ENCODE peak calls at places on chromosomes 1 and 21, in four cellular contexts. V, E, S and K are unnamed samples.

GRCh38 chr21:32330784-32331311 is 32.2 kb downstream of the MRAP start:
- DNase-seq in E (no peak), S (no peak), V (no peak), K (no peak)

GRCh38 chr1:229938571-229938970 is 128.5 kb upstream of the GALNT2 start:
- DNase-seq in E (no peak), V (no peak), S (no peak), K (no peak)

GRCh38 chr1:171251741-171252300 is 3.5 kb downstream of the FMO1 start:
- DNase-seq in V (no peak), S (no peak), E (no peak), K (peak; percentile 73)

GRCh38 chr1:82597620-82598019 is 796.9 kb downstream of the ADGRL2 start:
- DNase-seq in S (no peak), V (no peak), E (no peak), K (no peak)

GRCh38 chr1:180907313-180908055 is 5.2 kb upstream of the KIAA1614 start:
- DNase-seq in S (no peak), E (no peak), V (no peak), K (peak; percentile 3)

GRCh38 chr1:117757668-117758067 is 151.8 kb downstream of the TENT5C start:
- DNase-seq in V (no peak), E (no peak), S (no peak), K (no peak)

GRCh38 chr1:43597028-43597427 is 52.9 kb upstream of the KDM4A start:
- DNase-seq in S (no peak), V (no peak), E (no peak), K (no peak)

GRCh38 chr1:167599839-167600581 is 30.0 kb upstream of the RCSD1 start:
- DNase-seq in V (peak; percentile 56), E (peak; percentile 59), S (peak; percentile 47), K (no peak)

GRCh38 chr1:182603646-182604127 is 502 bp downstream of the RGS16 start:
- DNase-seq in S (no peak), E (no peak), V (peak; percentile 49), K (no peak)

GRCh38 chr1:234839663-234840062 is 229.7 kb upstream of the IRF2BP2 start:
- DNase-seq in S (no peak), V (no peak), E (no peak), K (no peak)

GRCh38 chr1:31714442-31715096 is 10.8 kb upstream of the COL16A1 start:
- DNase-seq in V (no peak), S (peak; percentile 57), E (peak; percentile 93), K (no peak)

GRCh38 chr1:31709060-31709459 is 5.2 kb upstream of the COL16A1 start:
- DNase-seq in V (no peak), E (no peak), S (no peak), K (no peak)

GRCh38 chr1:31712625-31713024 is 8.8 kb upstream of the COL16A1 start:
- DNase-seq in S (no peak), V (no peak), E (no peak), K (no peak)

GRCh38 chr1:31715097-31715872 is 11.5 kb upstream of the COL16A1 start:
- DNase-seq in E (peak; percentile 98), S (peak; percentile 87), V (peak; percentile 82), K (peak; percentile 82)

GRCh38 chr1:31712041-31712440 is 8.2 kb upstream of the COL16A1 start:
- DNase-seq in S (no peak), V (no peak), E (no peak), K (no peak)
- H3K4me1 ChIP-seq in S (peaks cover 8% of the 10 kb centered on the region), V (peaks cover 36% of the 10 kb centered on the region), E (peaks cover 16% of the 10 kb centered on the region), K (no peaks in the 10 kb centered on the region)

DNA sequence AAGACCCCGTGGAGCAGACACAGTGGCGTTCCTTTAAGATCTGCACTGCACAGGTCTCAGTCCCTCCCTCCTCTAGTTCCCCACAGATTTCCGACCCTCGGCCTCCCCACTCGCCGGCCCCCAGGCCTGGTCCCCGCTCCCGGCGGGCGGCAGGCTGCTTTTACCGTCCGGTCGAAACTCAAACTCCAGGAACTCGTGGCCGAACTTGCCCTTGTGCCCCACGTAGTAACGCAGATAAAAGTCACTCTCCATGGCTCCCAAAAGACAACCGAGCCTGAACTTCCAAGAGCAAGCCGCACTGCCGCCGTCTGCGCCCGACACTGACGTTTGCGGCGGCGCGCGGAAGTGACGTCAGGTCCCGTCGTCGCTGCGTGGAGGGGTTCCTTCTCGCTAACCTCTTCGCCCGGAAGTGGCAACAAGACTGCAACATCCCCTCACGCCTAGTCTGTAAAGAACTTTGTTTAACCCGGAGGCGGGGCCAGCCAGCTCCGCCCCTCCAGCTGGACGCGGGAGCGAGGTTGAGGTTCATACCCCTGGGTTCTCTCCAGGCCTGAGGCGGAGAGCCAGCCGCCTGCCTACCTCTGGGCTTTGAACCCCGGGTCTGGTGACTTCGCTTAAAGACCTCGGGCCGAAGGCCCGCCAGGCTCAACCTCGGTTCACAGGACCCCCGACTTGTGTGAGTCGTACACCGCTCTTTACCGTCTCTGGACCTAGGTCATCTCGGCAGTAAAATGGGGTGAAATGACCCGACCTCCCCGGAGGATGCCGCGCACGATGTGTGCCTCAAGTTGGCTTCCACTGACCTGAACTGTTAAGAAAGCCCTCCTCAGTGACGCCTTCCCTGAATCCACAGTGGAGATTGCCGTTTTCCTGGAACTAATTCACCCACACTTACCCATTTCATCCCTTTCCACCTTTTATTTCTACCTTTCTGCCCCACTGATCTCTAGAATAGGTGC is at the start of gene MAGOH:
- DNase-seq in S (peak; percentile 95), E (peak; percentile 96), V (peak; percentile 96), K (peak; percentile 92)
- H3K4me1 ChIP-seq in S (peaks cover 3% of the 10 kb centered on the region), E (peaks cover 23% of the 10 kb centered on the region), V (peaks cover 24% of the 10 kb centered on the region), K (peaks cover 5% of the 10 kb centered on the region)

DNA sequence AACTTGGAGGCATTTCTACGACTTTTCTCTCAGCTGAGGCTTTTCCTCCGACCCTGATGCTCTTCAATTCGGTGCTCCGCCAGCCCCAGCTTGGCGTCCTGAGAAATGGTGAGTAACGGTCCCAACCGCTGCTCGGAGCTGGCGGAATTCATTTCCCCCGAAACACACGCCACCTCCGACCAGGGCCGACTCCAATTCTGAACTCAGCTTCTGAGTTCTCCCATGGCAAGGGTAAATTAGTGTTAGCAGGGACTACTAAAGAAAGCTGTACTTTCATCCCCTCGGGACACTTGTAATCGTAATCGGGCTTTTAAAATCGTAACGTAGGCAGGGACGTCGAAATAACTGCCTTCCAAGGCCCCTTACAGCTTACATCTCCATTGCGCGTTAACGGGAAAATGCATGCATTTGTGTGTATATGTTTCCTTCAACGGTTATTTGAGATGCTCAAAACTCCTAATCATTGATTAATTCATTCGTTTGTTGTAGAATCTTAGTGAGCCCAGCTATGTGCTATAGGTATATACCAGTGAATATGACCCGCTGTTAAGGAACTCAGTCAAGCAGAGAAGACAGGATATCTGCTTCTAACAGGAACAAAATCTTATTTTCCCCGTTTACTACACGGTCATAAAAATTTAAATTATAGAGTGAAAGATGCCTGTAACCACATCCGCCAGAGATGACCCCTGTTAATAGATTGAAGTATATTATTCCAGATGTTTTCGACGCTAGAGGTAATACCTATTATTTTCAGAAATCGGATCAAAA is 472 bp downstream of the DTL start:
- DNase-seq in V (no peak), S (no peak), E (no peak), K (no peak)
- H3K4me1 ChIP-seq in V (peaks cover 30% of the 10 kb centered on the region), S (no peaks in the 10 kb centered on the region), E (peaks cover 7% of the 10 kb centered on the region), K (peaks cover 14% of the 10 kb centered on the region)

GRCh38 chr21:17432732-17433057 is 80.1 kb upstream of the CXADR start:
- DNase-seq in E (no peak), S (no peak), V (no peak), K (no peak)

GRCh38 chr21:17440955-17441354 is 71.9 kb upstream of the CXADR start:
- DNase-seq in V (no peak), E (no peak), S (no peak), K (no peak)

GRCh38 chr21:17435565-17436543 is 77.0 kb upstream of the CXADR start:
- DNase-seq in E (no peak), S (no peak), V (no peak), K (no peak)

GRCh38 chr21:17438642-17439041 is 74.2 kb upstream of the CXADR start:
- DNase-seq in E (no peak), V (no peak), S (no peak), K (no peak)

GRCh38 chr21:17436626-17437111 is 76.2 kb upstream of the CXADR start:
- DNase-seq in E (no peak), S (no peak), V (no peak), K (no peak)
- H3K4me1 ChIP-seq in E (no peaks in the 10 kb centered on the region), S (no peaks in the 10 kb centered on the region), V (peaks cover 10% of the 10 kb centered on the region), K (no peaks in the 10 kb centered on the region)